ENCODE peak calls at places on chromosome 19, in four cellular contexts. T is CD4-positive, CD25-positive, alpha-beta regulatory T cell; K is PC-9; Q is adipocyte. M is an unnamed sample. For H3K27me3 and H3K36me3, the result is how much of the 10 kb centered on the place peaks cover.

GRCh38 chr19:49570138-49570856 is 10.1 kb downstream of the NOSIP start:
- DNase-seq in K (peak), Q (peak), T (peak), M (peak)

GRCh38 chr19:15251749-15252397 is 19.6 kb upstream of the EPHX3 start:
- DNase-seq in Q (peak), K (peak), T (no peak), M (peak)

GRCh38 chr19:32543107-32543900 is 37.7 kb upstream of the PDCD5 start:
- DNase-seq in Q (no peak), T (no peak), K (peak), M (no peak)

GRCh38 chr19:35959040-35959967 is 23.1 kb downstream of the LRFN3 start:
- DNase-seq in K (no peak), Q (peak), T (peak), M (peak)

GRCh38 chr19:39506944-39507714 is 7.8 kb upstream of the SELENOV start:
- DNase-seq in K (no peak), T (peak), Q (peak), M (peak)

GRCh38 chr19:2798733-2799132 is 13.4 kb downstream of the THOP1 start:
- DNase-seq in T (no peak), Q (no peak), K (no peak), M (no peak)

GRCh38 chr19:13150187-13150918 is at the start of the genes IER2 and STX10:
- DNase-seq in Q (peak), K (peak), T (peak), M (peak)

GRCh38 chr19:11164879-11165406 is 9.4 kb upstream of the SPC24 start:
- DNase-seq in K (no peak), T (no peak), Q (peak), M (no peak)

GRCh38 chr19:14370169-14370998 is 10.9 kb upstream of the ADGRE5 start:
- DNase-seq in T (peak), Q (no peak), K (no peak), M (no peak)

GRCh38 chr19:7861619-7862412 is 12.4 kb downstream of the PRR36 start:
- DNase-seq in T (no peak), Q (no peak), K (no peak), M (peak)

GRCh38 chr19:4103073-4103418 is 20.9 kb downstream of the MAP2K2 start:
- DNase-seq in K (no peak), Q (peak), T (no peak), M (no peak)

GRCh38 chr19:13842294-13843103 is 34.4 kb upstream of the NANOS3 start:
- DNase-seq in T (peak), K (peak), Q (peak), M (peak)

GRCh38 chr19:23823952-23824389 is 65.3 kb upstream of the ZNF681 start:
- DNase-seq in T (peak), Q (no peak), K (no peak), M (peak)

GRCh38 chr19:13846533-13847032 is 30.4 kb upstream of the NANOS3 start:
- DNase-seq in K (peak), T (peak), Q (peak), M (peak)

GRCh38 chr19:7348587-7349230 is at the start of gene ARHGEF18:
- DNase-seq in T (peak), Q (no peak), K (no peak), M (no peak)

GRCh38 chr19:16914421-16914820 is 25.6 kb downstream of the F2RL3 start:
- DNase-seq in T (no peak), Q (no peak), K (no peak), M (peak)

GRCh38 chr19:3098515-3099346 is 4.6 kb downstream of the GNA11 start:
- DNase-seq in Q (peak), T (peak), K (no peak), M (no peak)

GRCh38 chr19:40147693-40148347 is 43.4 kb upstream of the MAP3K10 start:
- DNase-seq in T (no peak), K (peak), Q (peak), M (no peak)

GRCh38 chr19:46715620-46716012 is 1.3 kb downstream of the PRKD2 start:
- DNase-seq in K (no peak), Q (no peak), T (peak), M (peak)

GRCh38 chr19:46014534-46014933 is 8.3 kb downstream of the PGLYRP1 start:
- DNase-seq in T (no peak), Q (no peak), K (no peak), M (no peak)

GRCh38 chr19:11420429-11420893 is 1.3 kb upstream of the RGL3 start:
- DNase-seq in K (no peak), T (no peak), Q (peak), M (peak)

GRCh38 chr19:434152-434960 is 25.4 kb upstream of the C2CD4C start:
- DNase-seq in Q (no peak), T (no peak), K (no peak), M (no peak)

GRCh38 chr19:39430675-39431593 is 4.8 kb downstream of the RPS16 start:
- DNase-seq in T (peak), K (peak), Q (no peak), M (peak)

GRCh38 chr19:46901701-46902401 is 41.1 kb downstream of the ARHGAP35 start:
- DNase-seq in Q (no peak), K (peak), T (no peak), M (no peak)

GRCh38 chr19:3699741-3700241 is 477 bp downstream of the PIP5K1C start:
- DNase-seq in T (no peak), K (no peak), Q (no peak), M (peak)

GRCh38 chr19:7742575-7742974 is 4.8 kb downstream of the CD209 start:
- DNase-seq in K (peak), Q (no peak), T (no peak), M (no peak)

GRCh38 chr19:4012092-4012974 is 4.8 kb downstream of the PIAS4 start:
- DNase-seq in T (no peak), Q (no peak), K (no peak), M (peak)

GRCh38 chr19:53254451-53255341 is at the start of gene ZNF677:
- DNase-seq in T (peak), K (peak), Q (peak), M (peak)

GRCh38 chr19:42433503-42434260 is 6.5 kb upstream of the LIPE start:
- DNase-seq in Q (peak), T (peak), K (peak), M (peak)

GRCh38 chr19:13314761-13315160 is 164.6 kb downstream of the IER2 start:
- DNase-seq in Q (no peak), T (no peak), K (no peak), M (no peak)

GRCh38 chr19:40312533-40312932 is 27.4 kb upstream of the AKT2 start:
- DNase-seq in T (peak), K (no peak), Q (no peak), M (peak)

GRCh38 chr19:47111682-47112165 is 1.9 kb downstream of the ZC3H4 start:
- DNase-seq in K (no peak), Q (no peak), T (no peak), M (no peak)

GRCh38 chr19:16571283-16571682 is 932 bp downstream of the SLC35E1 start:
- DNase-seq in K (no peak), T (no peak), Q (peak), M (no peak)

GRCh38 chr19:8030906-8031305 is 21.7 kb upstream of the CCL25 start:
- DNase-seq in Q (no peak), K (no peak), T (no peak), M (no peak)

GRCh38 chr19:53942001-53942786 is 20.5 kb upstream of the CACNG8 start:
- DNase-seq in T (no peak), K (no peak), Q (no peak), M (peak)

GRCh38 chr19:19580417-19580816 is 38.1 kb downstream of the PBX4 start:
- DNase-seq in Q (no peak), T (no peak), K (no peak), M (no peak)

GRCh38 chr19:21221653-21222052 is 79.8 kb downstream of the ZNF431 start:
- DNase-seq in Q (peak), T (no peak), K (no peak), M (no peak)

GRCh38 chr19:28556371-28556770 is 656.6 kb downstream of the UQCRFS1 start:
- DNase-seq in T (no peak), Q (no peak), K (no peak), M (no peak)

GRCh38 chr19:49497047-49497789 is 984 bp downstream of the RPS11 start:
- DNase-seq in K (peak), Q (peak), T (peak), M (peak)

GRCh38 chr19:38745316-38745715 is 1.0 kb upstream of the CAPN12 start:
- DNase-seq in T (no peak), K (no peak), Q (no peak), M (peak)

GRCh38 chr19:18159810-18160209 is 6.8 kb downstream of the PIK3R2 start:
- DNase-seq in Q (no peak), K (no peak), T (no peak), M (no peak)
- H3K4me3 ChIP-seq in Q (no peak), K (no peak), T (no peak), M (no peak)

GRCh38 chr19:50694815-50695145 is 24.8 kb downstream of the SHANK1 start:
- DNase-seq in T (no peak), K (no peak), Q (no peak), M (no peak)

GRCh38 chr19:50697414-50698124 is 22.0 kb downstream of the SHANK1 start:
- DNase-seq in Q (no peak), K (no peak), T (no peak), M (no peak)

GRCh38 chr19:50693064-50693975 is 26.3 kb downstream of the SHANK1 start:
- DNase-seq in Q (no peak), K (no peak), T (no peak), M (peak)

GRCh38 chr19:50696065-50696425 is 23.6 kb downstream of the SHANK1 start:
- DNase-seq in Q (no peak), T (no peak), K (no peak), M (no peak)

DNA sequence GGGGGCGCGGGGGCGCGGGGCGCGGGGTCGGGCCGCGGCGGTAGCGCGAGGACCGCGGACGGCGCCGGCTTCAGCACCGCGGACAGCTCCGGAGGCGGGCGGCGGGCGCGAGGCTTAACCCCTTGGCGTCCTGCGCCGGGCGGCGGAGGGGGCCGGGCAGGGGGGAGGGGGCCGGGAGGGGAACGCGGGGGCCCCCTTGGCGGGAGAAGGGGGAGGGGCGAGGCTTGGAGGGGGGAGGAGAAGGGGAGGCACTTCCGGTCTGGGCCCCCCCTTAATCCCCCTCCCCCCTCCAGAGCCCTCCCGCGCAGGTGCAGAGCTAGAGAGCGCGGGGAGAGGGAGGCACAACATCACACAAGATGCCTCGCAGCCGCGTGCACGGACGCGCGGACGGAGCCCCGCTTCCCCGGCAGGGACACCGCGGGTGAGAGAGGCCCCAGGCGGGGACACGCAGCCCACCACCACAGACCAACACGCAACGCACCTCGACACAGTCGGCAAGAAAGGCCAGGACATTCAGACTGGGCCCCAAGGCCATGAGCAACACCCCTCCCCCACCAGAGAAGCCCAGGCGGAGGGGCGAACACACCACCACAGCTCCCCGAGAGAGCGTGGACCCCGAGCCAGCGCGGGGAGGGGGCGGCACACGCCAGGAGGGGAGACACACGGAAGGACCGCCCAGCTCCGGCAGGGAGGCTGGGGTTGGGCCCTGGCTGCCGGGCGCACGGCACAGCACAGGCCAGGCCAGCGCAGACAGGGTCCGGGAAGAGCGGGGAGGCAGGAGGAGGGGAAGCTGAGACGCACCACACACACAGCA is 24.1 kb downstream of the SHANK1 start:
- DNase-seq in T (no peak), K (no peak), Q (peak), M (peak)
- H3K27me3 ChIP-seq in T (under half), K (half or more), Q (under half), M (half or more)

DNA sequence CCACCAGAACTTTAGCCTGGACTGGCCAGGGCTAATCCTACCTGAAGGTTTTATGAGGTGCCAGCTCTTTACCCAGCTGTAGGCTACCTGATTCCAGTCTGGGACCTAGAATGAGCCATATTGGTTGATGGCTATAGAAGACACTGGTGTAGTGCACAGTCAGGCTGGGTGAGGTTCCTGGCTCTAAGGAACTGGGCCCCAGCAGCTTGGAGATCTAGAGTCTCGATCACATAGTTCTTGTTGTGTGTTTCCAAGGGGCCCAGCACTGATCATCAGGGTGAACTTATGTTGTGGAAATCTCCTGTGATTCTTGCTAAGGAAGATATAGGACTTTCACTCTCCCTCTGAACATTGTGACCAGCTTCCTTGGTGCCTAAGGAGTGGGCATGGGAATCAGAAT is 236.3 kb downstream of the ZNF536 start:
- DNase-seq in T (no peak), Q (no peak), K (no peak), M (no peak)
- H3K36me3 ChIP-seq in T (under half), Q (under half), K (under half), M (under half)

DNA sequence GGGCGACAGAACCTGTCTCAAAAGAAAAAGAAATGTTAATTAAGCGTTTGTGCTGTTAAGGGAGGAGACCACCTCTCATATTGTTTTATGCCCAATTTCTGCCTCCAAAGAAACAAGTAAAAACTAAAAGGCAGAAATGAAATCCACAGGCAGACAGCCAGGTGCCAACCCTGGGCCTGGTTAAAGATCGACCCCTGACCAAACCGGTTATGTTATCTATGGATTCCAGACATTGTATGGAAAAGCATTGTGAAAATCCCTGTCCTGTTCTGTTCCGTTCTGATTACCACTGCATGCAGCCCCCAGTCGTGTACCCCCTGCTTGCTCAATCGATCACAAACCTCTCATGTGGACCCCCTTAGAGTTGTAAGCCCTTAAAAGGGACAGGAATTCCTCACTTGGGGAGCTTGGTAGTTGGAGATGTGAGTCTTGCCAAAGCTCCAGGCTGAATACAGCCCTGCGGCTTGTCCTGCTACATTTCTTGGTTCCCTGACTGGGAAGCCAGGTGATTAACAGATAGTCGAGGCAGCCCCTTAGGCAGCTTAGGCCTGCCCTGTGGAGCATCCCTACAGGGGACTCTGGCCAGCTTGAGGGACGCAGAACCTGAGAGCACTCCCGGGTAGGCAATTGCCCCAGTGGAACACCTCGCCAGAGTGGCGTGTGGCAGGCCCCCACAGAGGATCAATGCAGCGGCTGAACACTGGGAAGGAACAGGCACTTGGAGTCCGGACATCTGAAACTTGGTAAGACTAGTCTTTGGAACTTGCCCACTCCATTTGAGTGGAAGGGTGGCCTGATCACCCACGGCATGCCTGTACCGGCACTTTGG is 748 bp upstream of the ZNF552 start:
- DNase-seq in Q (no peak), T (no peak), K (no peak), M (no peak)
- H3K4me3 ChIP-seq in Q (peak), T (peak), K (peak), M (no peak)

DNA sequence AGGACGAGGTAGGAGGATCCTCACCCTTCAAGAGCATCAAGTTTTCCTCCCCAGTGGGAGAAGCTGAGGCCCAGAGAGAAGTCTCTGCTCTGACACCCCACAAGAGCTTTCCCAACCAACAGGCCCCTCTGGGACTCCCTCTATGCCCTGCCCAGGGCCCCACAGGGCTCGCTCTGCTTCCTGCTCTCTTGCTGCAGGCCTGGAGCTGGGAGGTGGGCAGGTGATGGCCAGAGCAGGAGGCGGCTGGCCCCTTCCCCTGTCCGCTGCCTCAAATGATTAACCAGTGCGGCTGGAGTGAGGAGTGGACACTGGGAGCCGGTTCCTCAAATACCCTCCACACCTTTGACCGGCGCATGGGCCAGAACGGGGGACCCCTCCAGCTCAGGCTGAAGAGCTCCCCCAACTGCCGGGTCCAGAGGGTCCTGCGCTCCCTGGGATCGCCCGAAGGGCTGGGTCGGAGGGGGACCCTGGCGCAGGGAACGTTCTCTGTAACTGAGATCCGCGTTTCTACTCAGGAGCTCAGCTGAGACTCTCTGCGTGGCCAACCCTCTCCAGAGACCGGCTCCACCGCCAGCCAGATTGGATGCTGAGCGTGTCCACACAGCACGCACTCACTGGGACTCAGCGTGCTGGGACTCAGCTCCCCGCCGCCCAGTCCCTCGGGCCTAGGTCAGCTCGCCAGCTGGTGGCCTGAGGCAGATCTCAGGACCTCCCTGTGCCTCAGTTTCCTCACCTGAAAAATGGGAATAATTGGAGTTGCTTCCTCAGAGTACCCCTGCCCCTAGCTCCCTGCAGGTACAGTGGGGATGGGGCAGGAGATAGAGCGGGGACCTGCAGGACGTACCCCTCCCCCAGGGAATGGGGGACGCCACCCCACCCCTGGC is 6.7 kb upstream of the ONECUT3 start:
- DNase-seq in K (peak), Q (no peak), T (no peak), M (peak)
- H3K27me3 ChIP-seq in K (under half), Q (half or more), T (under half), M (half or more)

DNA sequence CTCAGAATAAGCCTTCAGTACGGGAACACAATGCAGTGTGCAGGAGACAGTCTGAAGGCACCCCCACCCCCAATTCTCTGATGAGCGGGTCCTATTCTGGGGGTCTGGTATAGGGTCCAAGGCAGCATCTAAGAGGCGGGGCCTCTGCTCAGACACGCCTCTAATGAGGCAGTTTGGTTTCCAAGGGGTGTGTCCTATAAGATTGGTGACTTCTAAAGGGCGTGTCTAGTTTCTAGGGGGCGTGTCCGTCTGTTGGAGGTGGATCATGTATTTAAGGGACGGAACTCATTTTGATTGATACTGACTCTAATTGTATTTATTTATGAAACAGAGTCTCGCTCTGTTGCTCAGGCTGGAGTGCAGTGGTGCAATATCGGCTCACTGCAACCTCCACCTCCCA is 8.7 kb downstream of the FIZ1 start:
- DNase-seq in K (peak), Q (peak), T (peak), M (peak)
- H3K36me3 ChIP-seq in K (under half), Q (under half), T (under half), M (under half)

DNA sequence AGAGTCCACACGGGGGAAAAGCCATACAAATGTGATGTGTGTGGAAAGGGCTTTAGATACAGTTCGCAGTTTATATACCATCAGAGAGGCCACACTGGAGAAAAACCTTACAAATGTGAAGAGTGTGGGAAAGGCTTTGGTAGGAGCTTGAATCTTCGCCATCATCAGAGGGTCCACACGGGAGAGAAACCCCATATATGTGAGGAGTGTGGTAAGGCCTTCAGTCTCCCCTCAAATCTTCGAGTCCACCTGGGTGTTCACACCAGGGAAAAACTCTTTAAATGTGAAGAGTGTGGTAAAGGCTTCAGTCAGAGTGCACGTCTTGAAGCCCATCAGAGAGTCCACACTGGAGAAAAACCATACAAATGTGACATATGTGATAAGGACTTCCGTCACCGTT is 23.3 kb upstream of the ZNF233 start:
- DNase-seq in Q (no peak), K (no peak), T (no peak), M (no peak)
- H3K4me3 ChIP-seq in Q (peak), K (no peak), T (no peak), M (no peak)

GRCh38 chr19:5491565-5491964 is 36.3 kb downstream of the ZNRF4 start:
- DNase-seq in K (no peak), T (no peak), Q (no peak), M (no peak)
- H3K27me3 ChIP-seq in K (under half), T (under half), Q (under half), M (under half)